ENCODE peak calls at places on chromosomes 5 and 9, in ten cellular contexts. Q, L, S, B, P, M, V, J, U and I are unnamed samples.

GRCh38 chr9:928363-929042 is 48.0 kb upstream of the DMRT3 start:
- DNase-seq in Q (no peak), L (no peak), S (peak; percentile 43), B (no peak), P (no peak), M (no peak), V (no peak), J (no peak), U (peak; percentile 4), I (no peak)

GRCh38 chr9:37926737-37927590 is 23.0 kb upstream of the SLC25A51 start:
- DNase-seq in Q (no peak), L (no peak), S (no peak), B (no peak), P (no peak), M (no peak), V (no peak), J (no peak), U (peak; percentile 31), I (no peak)

GRCh38 chr5:53041071-53041692 is 52.0 kb downstream of the ITGA2 start:
- DNase-seq in Q (no peak), L (no peak), S (no peak), B (no peak), P (no peak), M (no peak), V (peak; percentile 21), J (no peak), U (peak; percentile 26), I (no peak)

GRCh38 chr5:61450880-61451279 is 118.8 kb downstream of the ZSWIM6 start:
- DNase-seq in Q (no peak), L (peak; percentile 24), S (no peak), B (no peak), P (no peak), M (no peak), V (no peak), J (no peak), U (peak; percentile 83), I (no peak)

GRCh38 chr5:122515709-122516431 is 203.8 kb downstream of the SNCAIP start:
- DNase-seq in Q (peak; percentile 43), L (peak; percentile 52), S (peak; percentile 86), B (no peak), P (no peak), M (no peak), V (no peak), J (no peak), U (peak; percentile 80), I (no peak)

GRCh38 chr9:69554945-69555344 is 117.2 kb downstream of the APBA1 start:
- DNase-seq in Q (no peak), L (no peak), S (no peak), B (no peak), P (no peak), M (no peak), V (no peak), J (no peak), U (no peak), I (no peak)

GRCh38 chr9:100670719-100671118 is 92.8 kb downstream of the CAVIN4 start:
- DNase-seq in Q (no peak), L (no peak), S (no peak), B (no peak), P (no peak), M (no peak), V (no peak), J (no peak), U (no peak), I (no peak)

GRCh38 chr5:128637031-128637430 is 99.0 kb upstream of the FBN2 start:
- DNase-seq in Q (no peak), L (no peak), S (no peak), B (no peak), P (no peak), M (no peak), V (no peak), J (no peak), U (no peak), I (no peak)

GRCh38 chr9:98230354-98230753 is 25.1 kb downstream of the TBC1D2 start:
- DNase-seq in Q (no peak), L (no peak), S (no peak), B (no peak), P (no peak), M (no peak), V (no peak), J (no peak), U (no peak), I (peak; percentile 43)

GRCh38 chr9:468766-469496 is 254.3 kb downstream of the DOCK8 start:
- DNase-seq in Q (no peak), L (no peak), S (no peak), B (no peak), P (no peak), M (no peak), V (peak; percentile 5), J (no peak), U (no peak), I (no peak)

GRCh38 chr9:78189461-78189860 is 46.4 kb upstream of the CEP78 start:
- DNase-seq in Q (no peak), L (no peak), S (no peak), B (no peak), P (no peak), M (no peak), V (no peak), J (no peak), U (no peak), I (no peak)

GRCh38 chr5:80864109-80864508 is 96.1 kb upstream of the RASGRF2 start:
- DNase-seq in Q (no peak), L (no peak), S (no peak), B (no peak), P (no peak), M (no peak), V (no peak), J (no peak), U (no peak), I (no peak)

GRCh38 chr9:31848505-31849285 is 535.7 kb upstream of the ACO1 start:
- DNase-seq in Q (no peak), L (no peak), S (no peak), B (no peak), P (no peak), M (no peak), V (no peak), J (peak; percentile 5), U (no peak), I (no peak)

GRCh38 chr5:132445930-132446329 is 44.6 kb downstream of the IRF1 start:
- DNase-seq in Q (no peak), L (no peak), S (no peak), B (no peak), P (no peak), M (no peak), V (no peak), J (no peak), U (no peak), I (no peak)

GRCh38 chr9:134384811-134385479 is 58.7 kb downstream of the RXRA start:
- DNase-seq in Q (no peak), L (no peak), S (peak; percentile 62), B (no peak), P (no peak), M (no peak), V (no peak), J (no peak), U (no peak), I (no peak)

GRCh38 chr9:89603629-89604462 is 966 bp upstream of the GADD45G start:
- DNase-seq in Q (peak; percentile 50), L (peak; percentile 93), S (peak; percentile 92), B (peak; percentile 86), P (no peak), M (peak; percentile 87), V (no peak), J (peak; percentile 89), U (peak; percentile 32), I (peak; percentile 88)

GRCh38 chr9:114082017-114082735 is 4.1 kb upstream of the AMBP start:
- DNase-seq in Q (peak; percentile 90), L (peak; percentile 91), S (peak; percentile 94), B (peak; percentile 88), P (peak; percentile 94), M (peak; percentile 87), V (peak; percentile 25), J (no peak), U (peak; percentile 82), I (peak; percentile 83)
- H3K4me1 ChIP-seq in Q (no peaks in the 10 kb centered on the region), L (no peaks in the 10 kb centered on the region), S (no peaks in the 10 kb centered on the region), B (no peaks in the 10 kb centered on the region), P (peaks cover 11% of the 10 kb centered on the region), M (peaks cover 4% of the 10 kb centered on the region), V (no peaks in the 10 kb centered on the region), J (peaks cover 33% of the 10 kb centered on the region), U (no peaks in the 10 kb centered on the region), I (peaks cover 4% of the 10 kb centered on the region)

DNA sequence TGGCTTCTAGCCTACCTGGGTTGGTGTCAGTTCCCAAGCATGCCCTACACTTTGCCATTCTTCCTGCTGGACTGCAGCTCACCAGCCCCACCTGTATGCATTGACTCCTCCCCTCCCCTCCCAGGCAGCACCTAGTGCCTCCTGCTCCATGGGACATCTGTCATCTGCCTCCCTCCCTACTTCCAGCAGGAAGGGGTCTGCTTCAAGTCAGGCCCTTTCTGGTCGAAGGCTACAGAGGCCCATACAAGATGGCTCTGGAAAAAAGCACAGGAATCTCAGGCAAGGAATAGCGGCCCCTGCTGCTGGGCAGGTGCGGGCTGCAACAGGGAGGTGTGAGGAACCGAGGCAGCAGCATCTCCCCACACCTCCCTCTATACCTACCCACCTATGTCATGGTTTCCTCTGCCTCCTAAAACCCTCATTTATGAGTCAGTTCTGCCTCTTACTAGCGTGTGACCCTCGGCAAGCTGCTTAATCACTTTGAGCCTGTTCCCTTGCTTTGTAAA is 19.7 kb downstream of the WWC1 start:
- DNase-seq in Q (no peak), L (no peak), S (peak; percentile 39), B (no peak), P (no peak), M (no peak), V (no peak), J (no peak), U (no peak), I (no peak)
- TF ChIP-seq CTCF in Q (no peak), L (no peak), S (peak; percentile 42), B (no peak), P (no peak), M (no peak), V (no peak), J (no peak), U (no peak), I (no peak)

DNA sequence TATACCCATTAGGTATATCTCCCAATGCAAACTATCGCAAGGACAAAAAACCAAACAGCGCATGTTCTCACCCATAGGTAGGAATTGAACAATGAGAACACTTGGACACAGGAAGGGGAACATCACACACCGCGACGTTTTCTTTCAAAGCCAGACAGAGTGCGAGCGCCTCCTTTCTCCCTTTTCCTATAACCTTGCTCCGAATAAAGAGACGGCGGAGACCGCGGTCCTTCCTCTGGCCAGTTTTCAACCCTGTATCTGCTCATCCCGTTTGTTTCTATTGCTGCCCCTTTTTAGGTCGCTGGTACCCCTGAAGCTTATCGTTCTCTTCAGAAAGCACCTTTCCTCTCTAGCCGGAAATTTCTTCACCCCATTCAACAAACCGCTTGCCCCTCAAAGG is 1.3 kb downstream of the LVRN start:
- DNase-seq in Q (no peak), L (no peak), S (peak; percentile 33), B (no peak), P (no peak), M (no peak), V (no peak), J (no peak), U (no peak), I (no peak)
- H3K4me3 ChIP-seq in Q (no peak overlapping the region), L (no peak overlapping the region), S (no peak overlapping the region), B (no peak overlapping the region), P (peak overlapping the region; percentile 42), M (no peak overlapping the region), V (no peak overlapping the region), J (no peak overlapping the region), U (no peak overlapping the region), I (no peak overlapping the region)

DNA sequence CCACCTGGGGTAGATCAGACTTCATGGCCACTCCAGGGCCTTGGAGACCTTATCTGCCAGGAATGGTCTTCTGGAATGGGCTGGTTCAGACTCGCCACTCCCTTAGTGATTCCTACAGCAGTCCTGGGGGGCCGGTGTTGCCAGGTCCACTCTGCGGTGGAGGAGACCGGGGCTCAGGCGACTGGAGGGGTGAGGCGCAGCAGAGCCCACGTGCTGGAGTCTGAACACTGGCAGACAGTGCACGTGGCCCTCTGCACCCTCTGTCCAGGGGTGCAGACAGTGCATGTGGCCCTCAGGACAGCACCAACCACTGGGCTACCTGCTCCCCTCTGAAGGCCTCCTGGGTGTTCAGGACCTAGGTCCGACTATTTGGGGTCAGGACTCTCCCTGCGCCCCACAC is 94.8 kb upstream of the PHYKPL start:
- DNase-seq in Q (no peak), L (no peak), S (no peak), B (no peak), P (no peak), M (no peak), V (no peak), J (no peak), U (no peak), I (no peak)
- H3K4me1 ChIP-seq in Q (peaks cover 12% of the 10 kb centered on the region), L (no peaks in the 10 kb centered on the region), S (peaks cover 6% of the 10 kb centered on the region), B (peaks cover 16% of the 10 kb centered on the region), P (peaks cover 29% of the 10 kb centered on the region), M (peaks cover 26% of the 10 kb centered on the region), V (peaks cover 10% of the 10 kb centered on the region), J (peaks cover 16% of the 10 kb centered on the region), U (no peaks in the 10 kb centered on the region), I (peaks cover 48% of the 10 kb centered on the region)